ENCODE peak calls at places on chromosomes 5 and 9, in nine cellular contexts. One of them, this sample, is unnamed.

GRCh38 chr9:103802068-103802467 is 292.0 kb upstream of the SMC2 start:
- DNase-seq in fibroblast of lung: no peak
- DNase-seq in cardiac muscle cell: peak; percentile 1
- DNase-seq in MM.1S: no peak
- DNase-seq in tibial artery: no peak
- DNase-seq in sigmoid colon: no peak
- DNase-seq in uterus: no peak
- DNase-seq in DND-41: no peak
- DNase-seq in tibial nerve: no peak
- DNase-seq in this sample: no peak

GRCh38 chr9:1580215-1580614 is 434.9 kb upstream of the SMARCA2 start:
- DNase-seq in fibroblast of lung: no peak
- DNase-seq in cardiac muscle cell: no peak
- DNase-seq in MM.1S: peak; percentile 26
- DNase-seq in tibial artery: no peak
- DNase-seq in sigmoid colon: no peak
- DNase-seq in uterus: no peak
- DNase-seq in DND-41: no peak
- DNase-seq in tibial nerve: no peak
- DNase-seq in this sample: no peak

GRCh38 chr9:105114318-105114717 is 130.1 kb upstream of the SLC44A1 start:
- DNase-seq in fibroblast of lung: no peak
- DNase-seq in cardiac muscle cell: no peak
- DNase-seq in MM.1S: no peak
- DNase-seq in tibial artery: no peak
- DNase-seq in sigmoid colon: no peak
- DNase-seq in uterus: no peak
- DNase-seq in DND-41: peak; percentile 54
- DNase-seq in tibial nerve: no peak
- DNase-seq in this sample: no peak

GRCh38 chr9:121538221-121538620 is 38.6 kb upstream of the GGTA1 start:
- DNase-seq in fibroblast of lung: no peak
- DNase-seq in cardiac muscle cell: no peak
- DNase-seq in MM.1S: no peak
- DNase-seq in tibial artery: no peak
- DNase-seq in sigmoid colon: no peak
- DNase-seq in uterus: no peak
- DNase-seq in DND-41: no peak
- DNase-seq in tibial nerve: no peak
- DNase-seq in this sample: no peak

GRCh38 chr5:37604290-37604689 is 225.2 kb downstream of the WDR70 start:
- DNase-seq in fibroblast of lung: no peak
- DNase-seq in cardiac muscle cell: no peak
- DNase-seq in MM.1S: no peak
- DNase-seq in tibial artery: no peak
- DNase-seq in sigmoid colon: no peak
- DNase-seq in uterus: no peak
- DNase-seq in DND-41: no peak
- DNase-seq in tibial nerve: no peak
- DNase-seq in this sample: no peak

GRCh38 chr5:123879071-123879470 is 367.1 kb downstream of the CSNK1G3 start:
- DNase-seq in fibroblast of lung: no peak
- DNase-seq in cardiac muscle cell: no peak
- DNase-seq in MM.1S: no peak
- DNase-seq in tibial artery: no peak
- DNase-seq in sigmoid colon: no peak
- DNase-seq in uterus: no peak
- DNase-seq in DND-41: no peak
- DNase-seq in tibial nerve: no peak
- DNase-seq in this sample: no peak

GRCh38 chr5:107466233-107466769 is 204.4 kb downstream of the EFNA5 start:
- DNase-seq in fibroblast of lung: peak; percentile 44
- DNase-seq in cardiac muscle cell: peak; percentile 93
- DNase-seq in MM.1S: no peak
- DNase-seq in tibial artery: no peak
- DNase-seq in sigmoid colon: no peak
- DNase-seq in uterus: no peak
- DNase-seq in DND-41: no peak
- DNase-seq in tibial nerve: no peak
- DNase-seq in this sample: no peak

GRCh38 chr9:136931615-136932130 is 12.9 kb downstream of the FBXW5 start:
- DNase-seq in fibroblast of lung: no peak
- DNase-seq in cardiac muscle cell: no peak
- DNase-seq in MM.1S: no peak
- DNase-seq in tibial artery: no peak
- DNase-seq in sigmoid colon: no peak
- DNase-seq in uterus: no peak
- DNase-seq in DND-41: no peak
- DNase-seq in tibial nerve: no peak
- DNase-seq in this sample: no peak

DNA sequence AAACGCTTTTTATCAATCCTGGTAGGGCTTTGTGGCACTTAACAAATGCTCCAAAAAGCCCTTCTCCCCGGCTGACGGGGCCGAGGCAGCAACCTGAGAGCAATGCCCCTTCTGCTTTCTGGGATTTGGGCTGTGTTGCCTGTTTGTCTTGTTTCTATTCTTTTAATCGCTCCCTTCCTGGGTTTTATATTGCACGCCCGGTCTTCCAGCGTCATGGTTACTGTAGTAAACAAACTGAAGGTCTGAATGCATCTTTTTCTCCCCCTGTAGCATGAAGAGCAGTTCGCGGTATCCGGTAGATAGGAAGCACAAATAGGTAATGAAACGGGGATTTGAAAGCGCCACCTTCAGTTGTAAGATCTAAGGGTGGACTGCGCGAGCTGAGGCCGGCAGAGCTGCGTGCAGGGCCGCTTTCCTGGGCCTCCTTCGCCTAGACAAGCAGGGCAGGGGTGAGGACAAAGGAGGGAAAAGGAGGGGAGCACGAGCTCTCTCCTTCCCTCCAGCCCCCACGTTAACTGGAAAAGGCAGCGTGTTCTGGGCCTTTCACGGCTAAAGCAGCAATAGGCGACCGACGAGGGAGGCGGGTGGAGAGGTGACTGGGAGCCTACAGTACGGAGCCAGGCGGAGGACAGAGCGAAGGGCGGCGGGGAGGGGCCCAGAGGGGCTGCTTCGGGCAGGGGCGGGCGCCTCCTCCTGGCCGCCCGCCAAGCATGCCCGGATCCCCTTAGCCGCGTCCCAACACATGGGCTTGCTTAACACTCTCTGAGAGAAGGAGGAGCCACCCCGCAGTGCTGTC is 49.3 kb upstream of the ZNF366 start:
- DNase-seq in fibroblast of lung: peak; percentile 74
- DNase-seq in cardiac muscle cell: peak; percentile 93
- DNase-seq in MM.1S: peak; percentile 33
- DNase-seq in tibial artery: peak; percentile 54
- DNase-seq in sigmoid colon: peak; percentile 79
- DNase-seq in uterus: peak; percentile 62
- DNase-seq in DND-41: no peak
- DNase-seq in tibial nerve: peak; percentile 25
- DNase-seq in this sample: no peak
- H3K4me1 ChIP-seq in fibroblast of lung: peaks cover 10% of the 10 kb centered on the region
- H3K4me1 ChIP-seq in cardiac muscle cell: peaks cover 50% of the 10 kb centered on the region
- H3K4me1 ChIP-seq in MM.1S: no peaks in the 10 kb centered on the region
- H3K4me1 ChIP-seq in tibial artery: peaks cover 12% of the 10 kb centered on the region
- H3K4me1 ChIP-seq in sigmoid colon: no peaks in the 10 kb centered on the region
- H3K4me1 ChIP-seq in uterus: no peaks in the 10 kb centered on the region
- H3K4me1 ChIP-seq in DND-41: no peaks in the 10 kb centered on the region
- H3K4me1 ChIP-seq in tibial nerve: peaks cover 16% of the 10 kb centered on the region
- H3K4me1 ChIP-seq in this sample: peaks cover 11% of the 10 kb centered on the region

DNA sequence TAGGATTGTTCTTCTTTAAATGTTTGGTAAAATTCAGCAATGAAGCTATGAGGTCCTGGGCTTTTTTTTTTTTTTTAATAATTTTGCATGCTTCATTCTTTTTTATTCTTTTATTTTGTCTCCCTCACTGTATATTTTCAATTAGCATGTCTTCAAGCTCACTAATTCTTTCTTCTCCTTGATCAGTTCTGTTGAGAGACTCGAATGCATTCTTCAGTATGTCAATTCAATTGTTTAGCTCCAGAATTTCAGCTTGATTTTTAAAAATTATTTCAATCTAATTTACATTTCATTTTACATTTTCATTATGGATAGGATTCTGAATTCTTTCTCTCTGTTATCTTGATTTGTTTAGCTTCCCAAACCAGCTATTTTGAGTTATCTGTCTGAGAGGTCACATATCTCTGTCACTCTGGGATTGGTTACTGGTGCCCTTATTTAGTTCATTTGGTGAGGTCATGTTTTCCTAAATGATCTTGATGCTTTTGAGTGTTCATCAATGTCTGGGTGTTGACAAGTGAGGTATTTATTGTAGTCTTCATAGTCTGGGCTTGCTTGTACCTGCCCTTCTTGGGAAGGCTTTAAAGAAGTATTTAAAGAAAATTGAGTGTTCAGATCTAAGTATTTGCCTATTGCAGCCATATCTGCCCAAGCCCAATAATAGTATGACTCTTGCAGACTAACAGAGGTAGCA is 9.1 kb downstream of the LURAP1L start:
- DNase-seq in fibroblast of lung: no peak
- DNase-seq in cardiac muscle cell: no peak
- DNase-seq in MM.1S: no peak
- DNase-seq in tibial artery: no peak
- DNase-seq in sigmoid colon: no peak
- DNase-seq in uterus: no peak
- DNase-seq in DND-41: no peak
- DNase-seq in tibial nerve: no peak
- DNase-seq in this sample: no peak
- H3K9me3 ChIP-seq in fibroblast of lung: no peaks in the 10 kb centered on the region
- H3K9me3 ChIP-seq in cardiac muscle cell: no peaks in the 10 kb centered on the region
- H3K9me3 ChIP-seq in MM.1S: no peaks in the 10 kb centered on the region
- H3K9me3 ChIP-seq in tibial artery: no peaks in the 10 kb centered on the region
- H3K9me3 ChIP-seq in sigmoid colon: no peaks in the 10 kb centered on the region
- H3K9me3 ChIP-seq in uterus: no peaks in the 10 kb centered on the region
- H3K9me3 ChIP-seq in DND-41: no peaks in the 10 kb centered on the region
- H3K9me3 ChIP-seq in tibial nerve: peaks cover 15% of the 10 kb centered on the region
- H3K9me3 ChIP-seq in this sample: peaks cover 11% of the 10 kb centered on the region

GRCh38 chr9:37339945-37340344 is 82.6 kb upstream of the GRHPR start:
- DNase-seq in fibroblast of lung: no peak
- DNase-seq in cardiac muscle cell: no peak
- DNase-seq in MM.1S: no peak
- DNase-seq in tibial artery: no peak
- DNase-seq in sigmoid colon: no peak
- DNase-seq in uterus: no peak
- DNase-seq in DND-41: no peak
- DNase-seq in tibial nerve: no peak
- DNase-seq in this sample: no peak

GRCh38 chr9:37340961-37341360 is 81.5 kb upstream of the GRHPR start:
- DNase-seq in fibroblast of lung: no peak
- DNase-seq in cardiac muscle cell: no peak
- DNase-seq in MM.1S: no peak
- DNase-seq in tibial artery: no peak
- DNase-seq in sigmoid colon: no peak
- DNase-seq in uterus: no peak
- DNase-seq in DND-41: no peak
- DNase-seq in tibial nerve: no peak
- DNase-seq in this sample: no peak

GRCh38 chr9:37337301-37337905 is 85.1 kb upstream of the GRHPR start:
- DNase-seq in fibroblast of lung: no peak
- DNase-seq in cardiac muscle cell: no peak
- DNase-seq in MM.1S: no peak
- DNase-seq in tibial artery: no peak
- DNase-seq in sigmoid colon: no peak
- DNase-seq in uterus: no peak
- DNase-seq in DND-41: no peak
- DNase-seq in tibial nerve: no peak
- DNase-seq in this sample: no peak

GRCh38 chr9:37336150-37336549 is 86.3 kb upstream of the GRHPR start:
- DNase-seq in fibroblast of lung: no peak
- DNase-seq in cardiac muscle cell: no peak
- DNase-seq in MM.1S: no peak
- DNase-seq in tibial artery: no peak
- DNase-seq in sigmoid colon: no peak
- DNase-seq in uterus: no peak
- DNase-seq in DND-41: no peak
- DNase-seq in tibial nerve: no peak
- DNase-seq in this sample: no peak

DNA sequence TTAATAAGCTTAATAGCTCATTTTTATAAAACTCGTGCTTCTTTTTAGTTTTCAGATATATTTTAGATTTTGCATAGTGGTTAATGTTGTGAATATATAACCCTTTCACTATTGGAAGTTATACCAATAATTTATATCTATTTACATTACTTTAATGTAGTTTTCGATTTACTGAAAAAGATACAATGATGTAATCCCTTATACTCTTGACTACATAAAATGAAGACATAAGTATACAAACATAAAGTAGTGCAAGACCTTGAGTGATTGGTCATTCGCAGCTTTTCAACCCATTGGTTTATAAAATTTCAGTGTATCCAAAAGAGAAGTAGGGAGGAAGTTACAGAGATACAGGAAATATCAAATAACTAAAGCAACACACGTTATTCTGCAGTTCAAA is 84.3 kb upstream of the GRHPR start:
- DNase-seq in fibroblast of lung: no peak
- DNase-seq in cardiac muscle cell: no peak
- DNase-seq in MM.1S: no peak
- DNase-seq in tibial artery: no peak
- DNase-seq in sigmoid colon: no peak
- DNase-seq in uterus: no peak
- DNase-seq in DND-41: no peak
- DNase-seq in tibial nerve: no peak
- DNase-seq in this sample: no peak
- TF ChIP-seq CTCF in fibroblast of lung: no peak
- TF ChIP-seq CTCF in cardiac muscle cell: no peak
- TF ChIP-seq CTCF in MM.1S: no peak
- TF ChIP-seq CTCF in tibial artery: no peak
- TF ChIP-seq CTCF in sigmoid colon: no peak
- TF ChIP-seq CTCF in uterus: no peak
- TF ChIP-seq CTCF in DND-41: no peak
- TF ChIP-seq CTCF in tibial nerve: no peak
- TF ChIP-seq CTCF in this sample: no peak

GRCh38 chr9:16651445-16651964 is 219.0 kb downstream of the BNC2 start:
- DNase-seq in fibroblast of lung: no peak
- DNase-seq in cardiac muscle cell: no peak
- DNase-seq in MM.1S: no peak
- DNase-seq in tibial artery: no peak
- DNase-seq in sigmoid colon: no peak
- DNase-seq in uterus: no peak
- DNase-seq in DND-41: no peak
- DNase-seq in tibial nerve: no peak
- DNase-seq in this sample: no peak

GRCh38 chr9:16654727-16655126 is 215.7 kb downstream of the BNC2 start:
- DNase-seq in fibroblast of lung: no peak
- DNase-seq in cardiac muscle cell: no peak
- DNase-seq in MM.1S: no peak
- DNase-seq in tibial artery: no peak
- DNase-seq in sigmoid colon: no peak
- DNase-seq in uterus: no peak
- DNase-seq in DND-41: no peak
- DNase-seq in tibial nerve: no peak
- DNase-seq in this sample: no peak

GRCh38 chr9:16653491-16654407 is 216.7 kb downstream of the BNC2 start:
- DNase-seq in fibroblast of lung: peak; percentile 53
- DNase-seq in cardiac muscle cell: no peak
- DNase-seq in MM.1S: peak; percentile 24
- DNase-seq in tibial artery: no peak
- DNase-seq in sigmoid colon: peak; percentile 76
- DNase-seq in uterus: peak; percentile 43
- DNase-seq in DND-41: no peak
- DNase-seq in tibial nerve: peak; percentile 38
- DNase-seq in this sample: no peak

GRCh38 chr9:16656432-16657169 is 213.9 kb downstream of the BNC2 start:
- DNase-seq in fibroblast of lung: no peak
- DNase-seq in cardiac muscle cell: no peak
- DNase-seq in MM.1S: no peak
- DNase-seq in tibial artery: no peak
- DNase-seq in sigmoid colon: no peak
- DNase-seq in uterus: no peak
- DNase-seq in DND-41: no peak
- DNase-seq in tibial nerve: no peak
- DNase-seq in this sample: no peak

GRCh38 chr9:16652511-16653101 is 217.9 kb downstream of the BNC2 start:
- DNase-seq in fibroblast of lung: peak; percentile 64
- DNase-seq in cardiac muscle cell: peak; percentile 38
- DNase-seq in MM.1S: no peak
- DNase-seq in tibial artery: no peak
- DNase-seq in sigmoid colon: no peak
- DNase-seq in uterus: no peak
- DNase-seq in DND-41: no peak
- DNase-seq in tibial nerve: no peak
- DNase-seq in this sample: no peak
- H3K4me1 ChIP-seq in fibroblast of lung: peaks cover 5% of the 10 kb centered on the region
- H3K4me1 ChIP-seq in cardiac muscle cell: no peaks in the 10 kb centered on the region
- H3K4me1 ChIP-seq in MM.1S: peaks cover 21% of the 10 kb centered on the region
- H3K4me1 ChIP-seq in tibial artery: no peaks in the 10 kb centered on the region
- H3K4me1 ChIP-seq in sigmoid colon: no peaks in the 10 kb centered on the region
- H3K4me1 ChIP-seq in uterus: peaks cover 3% of the 10 kb centered on the region
- H3K4me1 ChIP-seq in DND-41: no peaks in the 10 kb centered on the region
- H3K4me1 ChIP-seq in tibial nerve: peaks cover 14% of the 10 kb centered on the region
- H3K4me1 ChIP-seq in this sample: no peaks in the 10 kb centered on the region

This sample was measured in ascending aorta.